ENCODE peak calls at places on chromosomes 3 and 15, in five cellular contexts. W is foreskin fibroblast, V is EL, S is T1000, M is kidney glomerular epithelial cell. P is an unnamed sample.

GRCh38 chr3:184693011-184693975 is 18.6 kb downstream of the MAGEF1 start:
- DNase-seq in W (no peak), S (no peak), V (no peak), M (no peak), P (peak)

GRCh38 chr3:122184591-122184929 is 1.1 kb downstream of the CASR start:
- DNase-seq in W (no peak), M (no peak), S (no peak), V (no peak), P (no peak)

GRCh38 chr3:49295489-49296058 is 18.5 kb upstream of the C3orf62 start:
- DNase-seq in M (no peak), W (peak), V (peak), S (no peak), P (no peak)

GRCh38 chr15:86349565-86349964 is 269.9 kb downstream of the AGBL1 start:
- DNase-seq in W (no peak), M (no peak), S (no peak), V (no peak), P (no peak)

GRCh38 chr3:190265795-190266194 is 56.5 kb downstream of the CLDN1 start:
- DNase-seq in S (no peak), M (peak), W (no peak), V (peak), P (no peak)

GRCh38 chr15:75321711-75322110 is 14.2 kb upstream of the COMMD4 start:
- DNase-seq in M (no peak), S (no peak), W (no peak), V (no peak), P (no peak)

GRCh38 chr3:15433531-15433930 is 6.1 kb downstream of the EAF1 start:
- DNase-seq in M (no peak), V (no peak), S (no peak), W (no peak), P (no peak)

GRCh38 chr15:78223396-78224023 is 10.9 kb downstream of the ACSBG1 start:
- DNase-seq in S (no peak), V (no peak), M (no peak), W (peak), P (no peak)

GRCh38 chr15:47542312-47543094 is 174.8 kb upstream of the SEMA6D start:
- DNase-seq in M (no peak), V (no peak), W (peak), S (no peak), P (no peak)

GRCh38 chr3:143563786-143564185 is 284.5 kb downstream of the SLC9A9 start:
- DNase-seq in S (no peak), M (no peak), V (no peak), W (no peak), P (no peak)

GRCh38 chr3:15089201-15089600 is 9.7 kb downstream of the RBSN start:
- DNase-seq in V (no peak), W (no peak), S (no peak), M (no peak), P (no peak)

GRCh38 chr3:151838574-151839312 is 24.8 kb downstream of the AADAC start:
- DNase-seq in M (peak), S (peak), W (peak), V (peak), P (peak)

GRCh38 chr3:11385329-11385728 is 113.1 kb downstream of the ATG7 start:
- DNase-seq in V (peak), W (peak), S (no peak), M (peak), P (peak)

GRCh38 chr3:15651396-15651795 is 49.9 kb downstream of the BTD start:
- DNase-seq in V (no peak), W (no peak), S (no peak), M (no peak), P (no peak)

GRCh38 chr3:99579246-99579645 is 59.1 kb upstream of the COL8A1 start:
- DNase-seq in V (peak), W (peak), S (no peak), M (peak), P (no peak)

GRCh38 chr3:55579499-55579898 is 92.4 kb upstream of the WNT5A start:
- DNase-seq in M (no peak), S (no peak), V (no peak), W (no peak), P (peak)

GRCh38 chr3:39327746-39328349 is 1.7 kb upstream of the CCR8 start:
- DNase-seq in W (no peak), V (no peak), S (no peak), M (no peak), P (no peak)

GRCh38 chr3:133256787-133257483 is 142.9 kb upstream of the BFSP2 start:
- DNase-seq in V (peak), M (peak), S (no peak), W (peak), P (no peak)

GRCh38 chr3:115626006-115626409 is 2.7 kb downstream of the GAP43 start:
- DNase-seq in W (no peak), V (no peak), M (no peak), S (no peak), P (no peak)

GRCh38 chr15:98978153-98978552 is 29.4 kb downstream of the PGPEP1L start:
- DNase-seq in M (no peak), V (no peak), S (no peak), W (no peak), P (no peak)

GRCh38 chr15:81887913-81888312 is 157.9 kb downstream of the MEX3B start:
- DNase-seq in W (peak), V (peak), M (peak), S (no peak), P (no peak)

GRCh38 chr15:74950078-74951000 is 6.2 kb downstream of the RPP25 start:
- DNase-seq in S (peak), V (peak), W (peak), M (peak), P (peak)

GRCh38 chr15:90059208-90059985 is 42.9 kb downstream of the IDH2 start:
- DNase-seq in W (no peak), M (no peak), S (no peak), V (no peak), P (no peak)

P was measured in NCI-H2227 treated with DMSO at 0.1 percent for 48 hours.